ENCODE peak calls at places on chromosomes 4 and X, in ten cellular contexts. One of them, this sample, is unnamed.

GRCh38 chrX:150772150-150772970 is 79.2 kb downstream of the MTMR1 start:
- DNase-seq in AG04450: peak
- DNase-seq in IMR-90: peak
- DNase-seq in ascending aorta: peak
- DNase-seq in tibial artery: peak
- DNase-seq in aorta: peak
- DNase-seq in naive thymus-derived CD4-positive, alpha-beta T cell: peak
- DNase-seq in fibroblast of lung: peak
- DNase-seq in CD8-positive, alpha-beta memory T cell: peak
- DNase-seq in PC-9: peak
- DNase-seq in this sample: peak

GRCh38 chr4:171639540-171639939 is 173.7 kb upstream of the GALNTL6 start:
- DNase-seq in AG04450: no peak
- DNase-seq in IMR-90: no peak
- DNase-seq in ascending aorta: no peak
- DNase-seq in tibial artery: no peak
- DNase-seq in aorta: no peak
- DNase-seq in naive thymus-derived CD4-positive, alpha-beta T cell: no peak
- DNase-seq in fibroblast of lung: no peak
- DNase-seq in CD8-positive, alpha-beta memory T cell: no peak
- DNase-seq in PC-9: no peak
- DNase-seq in this sample: no peak

GRCh38 chr4:114093221-114093715 is 113.8 kb upstream of the ARSJ start:
- DNase-seq in AG04450: no peak
- DNase-seq in IMR-90: no peak
- DNase-seq in ascending aorta: no peak
- DNase-seq in tibial artery: no peak
- DNase-seq in aorta: no peak
- DNase-seq in naive thymus-derived CD4-positive, alpha-beta T cell: no peak
- DNase-seq in fibroblast of lung: no peak
- DNase-seq in CD8-positive, alpha-beta memory T cell: no peak
- DNase-seq in PC-9: no peak
- DNase-seq in this sample: no peak

GRCh38 chrX:133410555-133410954 is 4.7 kb downstream of the GPC4 start:
- DNase-seq in AG04450: no peak
- DNase-seq in IMR-90: no peak
- DNase-seq in ascending aorta: no peak
- DNase-seq in tibial artery: no peak
- DNase-seq in aorta: no peak
- DNase-seq in naive thymus-derived CD4-positive, alpha-beta T cell: no peak
- DNase-seq in fibroblast of lung: no peak
- DNase-seq in CD8-positive, alpha-beta memory T cell: no peak
- DNase-seq in PC-9: no peak
- DNase-seq in this sample: no peak

GRCh38 chrX:57595381-57595811 is 3.6 kb downstream of the ZXDB start:
- DNase-seq in AG04450: peak
- DNase-seq in IMR-90: peak
- DNase-seq in ascending aorta: no peak
- DNase-seq in tibial artery: no peak
- DNase-seq in aorta: no peak
- DNase-seq in naive thymus-derived CD4-positive, alpha-beta T cell: no peak
- DNase-seq in fibroblast of lung: peak
- DNase-seq in CD8-positive, alpha-beta memory T cell: peak
- DNase-seq in PC-9: peak
- DNase-seq in this sample: no peak

GRCh38 chr4:14269824-14270223 is 642.3 kb upstream of the BOD1L1 start:
- DNase-seq in AG04450: no peak
- DNase-seq in IMR-90: no peak
- DNase-seq in ascending aorta: no peak
- DNase-seq in tibial artery: peak
- DNase-seq in aorta: no peak
- DNase-seq in naive thymus-derived CD4-positive, alpha-beta T cell: no peak
- DNase-seq in fibroblast of lung: no peak
- DNase-seq in CD8-positive, alpha-beta memory T cell: no peak
- DNase-seq in PC-9: no peak
- DNase-seq in this sample: no peak

GRCh38 chrX:49273181-49273727 is 3.7 kb downstream of the PPP1R3F start:
- DNase-seq in AG04450: no peak
- DNase-seq in IMR-90: no peak
- DNase-seq in ascending aorta: no peak
- DNase-seq in tibial artery: peak
- DNase-seq in aorta: peak
- DNase-seq in naive thymus-derived CD4-positive, alpha-beta T cell: peak
- DNase-seq in fibroblast of lung: no peak
- DNase-seq in CD8-positive, alpha-beta memory T cell: peak
- DNase-seq in PC-9: no peak
- DNase-seq in this sample: peak

GRCh38 chrX:47507204-47507878 is 24.3 kb upstream of the ZNF41 start:
- DNase-seq in AG04450: no peak
- DNase-seq in IMR-90: no peak
- DNase-seq in ascending aorta: no peak
- DNase-seq in tibial artery: no peak
- DNase-seq in aorta: no peak
- DNase-seq in naive thymus-derived CD4-positive, alpha-beta T cell: no peak
- DNase-seq in fibroblast of lung: no peak
- DNase-seq in CD8-positive, alpha-beta memory T cell: no peak
- DNase-seq in PC-9: no peak
- DNase-seq in this sample: no peak

GRCh38 chr4:176001171-176002006 is 64.3 kb upstream of the WDR17 start:
- DNase-seq in AG04450: no peak
- DNase-seq in IMR-90: peak
- DNase-seq in ascending aorta: no peak
- DNase-seq in tibial artery: no peak
- DNase-seq in aorta: peak
- DNase-seq in naive thymus-derived CD4-positive, alpha-beta T cell: no peak
- DNase-seq in fibroblast of lung: peak
- DNase-seq in CD8-positive, alpha-beta memory T cell: no peak
- DNase-seq in PC-9: no peak
- DNase-seq in this sample: no peak

GRCh38 chr4:3059090-3059428 is 15.3 kb downstream of the HTT-AS start:
- DNase-seq in AG04450: no peak
- DNase-seq in IMR-90: no peak
- DNase-seq in ascending aorta: no peak
- DNase-seq in tibial artery: no peak
- DNase-seq in aorta: no peak
- DNase-seq in naive thymus-derived CD4-positive, alpha-beta T cell: no peak
- DNase-seq in fibroblast of lung: no peak
- DNase-seq in CD8-positive, alpha-beta memory T cell: no peak
- DNase-seq in PC-9: no peak
- DNase-seq in this sample: no peak

GRCh38 chrX:148574247-148574973 is 74.0 kb downstream of the AFF2 start:
- DNase-seq in AG04450: no peak
- DNase-seq in IMR-90: no peak
- DNase-seq in ascending aorta: no peak
- DNase-seq in tibial artery: no peak
- DNase-seq in aorta: no peak
- DNase-seq in naive thymus-derived CD4-positive, alpha-beta T cell: no peak
- DNase-seq in fibroblast of lung: peak
- DNase-seq in CD8-positive, alpha-beta memory T cell: no peak
- DNase-seq in PC-9: no peak
- DNase-seq in this sample: no peak

GRCh38 chr4:1241466-1241935 is 7.4 kb downstream of the CTBP1 start:
- DNase-seq in AG04450: no peak
- DNase-seq in IMR-90: no peak
- DNase-seq in ascending aorta: peak
- DNase-seq in tibial artery: peak
- DNase-seq in aorta: peak
- DNase-seq in naive thymus-derived CD4-positive, alpha-beta T cell: no peak
- DNase-seq in fibroblast of lung: no peak
- DNase-seq in CD8-positive, alpha-beta memory T cell: no peak
- DNase-seq in PC-9: no peak
- DNase-seq in this sample: no peak

GRCh38 chrX:48558270-48558669 is 16.0 kb upstream of the RBM3 start:
- DNase-seq in AG04450: peak
- DNase-seq in IMR-90: peak
- DNase-seq in ascending aorta: no peak
- DNase-seq in tibial artery: no peak
- DNase-seq in aorta: no peak
- DNase-seq in naive thymus-derived CD4-positive, alpha-beta T cell: no peak
- DNase-seq in fibroblast of lung: peak
- DNase-seq in CD8-positive, alpha-beta memory T cell: no peak
- DNase-seq in PC-9: no peak
- DNase-seq in this sample: no peak

GRCh38 chr4:95693594-95693993 is 144.8 kb upstream of the UNC5C start:
- DNase-seq in AG04450: no peak
- DNase-seq in IMR-90: peak
- DNase-seq in ascending aorta: no peak
- DNase-seq in tibial artery: no peak
- DNase-seq in aorta: no peak
- DNase-seq in naive thymus-derived CD4-positive, alpha-beta T cell: no peak
- DNase-seq in fibroblast of lung: peak
- DNase-seq in CD8-positive, alpha-beta memory T cell: no peak
- DNase-seq in PC-9: no peak
- DNase-seq in this sample: peak

GRCh38 chr4:118954246-118954645 is 65.6 kb downstream of the SYNPO2 start:
- DNase-seq in AG04450: no peak
- DNase-seq in IMR-90: peak
- DNase-seq in ascending aorta: no peak
- DNase-seq in tibial artery: no peak
- DNase-seq in aorta: no peak
- DNase-seq in naive thymus-derived CD4-positive, alpha-beta T cell: no peak
- DNase-seq in fibroblast of lung: peak
- DNase-seq in CD8-positive, alpha-beta memory T cell: no peak
- DNase-seq in PC-9: no peak
- DNase-seq in this sample: no peak

GRCh38 chrX:44451056-44451455 is 91.6 kb downstream of the FUNDC1 start:
- DNase-seq in AG04450: no peak
- DNase-seq in IMR-90: no peak
- DNase-seq in ascending aorta: no peak
- DNase-seq in tibial artery: no peak
- DNase-seq in aorta: no peak
- DNase-seq in naive thymus-derived CD4-positive, alpha-beta T cell: no peak
- DNase-seq in fibroblast of lung: no peak
- DNase-seq in CD8-positive, alpha-beta memory T cell: no peak
- DNase-seq in PC-9: no peak
- DNase-seq in this sample: no peak

GRCh38 chr4:4781936-4782754 is 77.3 kb upstream of the MSX1 start:
- DNase-seq in AG04450: peak
- DNase-seq in IMR-90: peak
- DNase-seq in ascending aorta: no peak
- DNase-seq in tibial artery: no peak
- DNase-seq in aorta: peak
- DNase-seq in naive thymus-derived CD4-positive, alpha-beta T cell: no peak
- DNase-seq in fibroblast of lung: peak
- DNase-seq in CD8-positive, alpha-beta memory T cell: no peak
- DNase-seq in PC-9: no peak
- DNase-seq in this sample: no peak

GRCh38 chrX:134836497-134836968 is 154.3 kb upstream of the SMIM10 start:
- DNase-seq in AG04450: no peak
- DNase-seq in IMR-90: peak
- DNase-seq in ascending aorta: no peak
- DNase-seq in tibial artery: no peak
- DNase-seq in aorta: no peak
- DNase-seq in naive thymus-derived CD4-positive, alpha-beta T cell: no peak
- DNase-seq in fibroblast of lung: peak
- DNase-seq in CD8-positive, alpha-beta memory T cell: no peak
- DNase-seq in PC-9: peak
- DNase-seq in this sample: no peak
- H3K27ac ChIP-seq in AG04450: no peak
- H3K27ac ChIP-seq in IMR-90: no peak
- H3K27ac ChIP-seq in ascending aorta: no peak
- H3K27ac ChIP-seq in tibial artery: no peak
- H3K27ac ChIP-seq in aorta: no peak
- H3K27ac ChIP-seq in naive thymus-derived CD4-positive, alpha-beta T cell: no peak
- H3K27ac ChIP-seq in fibroblast of lung: no peak
- H3K27ac ChIP-seq in CD8-positive, alpha-beta memory T cell: peak
- H3K27ac ChIP-seq in PC-9: peak
- H3K27ac ChIP-seq in this sample: no peak

DNA sequence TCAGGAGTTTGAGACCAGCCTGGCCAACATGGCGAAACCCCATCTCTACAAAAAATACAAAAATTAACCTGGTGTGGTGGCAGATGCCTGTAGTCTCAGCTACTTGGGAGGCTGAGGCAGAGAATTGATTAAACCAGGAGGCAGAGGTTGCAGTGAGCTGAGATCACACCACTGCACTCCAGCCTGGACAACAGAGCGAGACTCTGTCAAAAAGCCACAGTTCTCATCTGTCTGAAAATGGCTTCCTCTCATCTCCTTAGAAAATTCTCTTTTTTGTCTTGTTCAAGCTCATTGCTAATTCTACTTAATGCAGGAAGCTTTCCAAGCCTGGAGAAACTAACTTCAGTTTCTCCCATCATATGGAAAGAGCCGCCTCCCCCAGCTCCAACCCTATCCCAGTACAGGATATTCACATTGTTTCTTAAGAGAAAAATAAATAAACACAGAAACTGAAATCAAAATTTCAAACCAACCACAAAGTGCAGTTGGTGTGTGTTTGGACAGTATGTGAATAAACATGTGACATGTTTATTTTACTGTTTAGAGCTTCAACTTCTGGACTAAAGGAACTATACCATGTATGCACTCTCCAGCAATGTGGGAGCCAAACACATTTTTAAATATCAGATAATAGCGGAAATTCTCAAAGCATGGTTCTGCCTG is 55.0 kb upstream of the GAB1 start:
- DNase-seq in AG04450: no peak
- DNase-seq in IMR-90: peak
- DNase-seq in ascending aorta: no peak
- DNase-seq in tibial artery: no peak
- DNase-seq in aorta: no peak
- DNase-seq in naive thymus-derived CD4-positive, alpha-beta T cell: no peak
- DNase-seq in fibroblast of lung: no peak
- DNase-seq in CD8-positive, alpha-beta memory T cell: no peak
- DNase-seq in PC-9: no peak
- DNase-seq in this sample: no peak
- H3K27ac ChIP-seq in AG04450: no peak
- H3K27ac ChIP-seq in IMR-90: no peak
- H3K27ac ChIP-seq in ascending aorta: no peak
- H3K27ac ChIP-seq in tibial artery: no peak
- H3K27ac ChIP-seq in aorta: no peak
- H3K27ac ChIP-seq in naive thymus-derived CD4-positive, alpha-beta T cell: no peak
- H3K27ac ChIP-seq in fibroblast of lung: no peak
- H3K27ac ChIP-seq in CD8-positive, alpha-beta memory T cell: no peak
- H3K27ac ChIP-seq in PC-9: no peak
- H3K27ac ChIP-seq in this sample: no peak

GRCh38 chr4:141020801-141021261 is 112.4 kb downstream of the RNF150 start:
- DNase-seq in AG04450: no peak
- DNase-seq in IMR-90: peak
- DNase-seq in ascending aorta: no peak
- DNase-seq in tibial artery: no peak
- DNase-seq in aorta: no peak
- DNase-seq in naive thymus-derived CD4-positive, alpha-beta T cell: no peak
- DNase-seq in fibroblast of lung: peak
- DNase-seq in CD8-positive, alpha-beta memory T cell: no peak
- DNase-seq in PC-9: no peak
- DNase-seq in this sample: no peak
- H3K27ac ChIP-seq in AG04450: no peak
- H3K27ac ChIP-seq in IMR-90: no peak
- H3K27ac ChIP-seq in ascending aorta: peak
- H3K27ac ChIP-seq in tibial artery: peak
- H3K27ac ChIP-seq in aorta: peak
- H3K27ac ChIP-seq in naive thymus-derived CD4-positive, alpha-beta T cell: no peak
- H3K27ac ChIP-seq in fibroblast of lung: no peak
- H3K27ac ChIP-seq in CD8-positive, alpha-beta memory T cell: no peak
- H3K27ac ChIP-seq in PC-9: no peak
- H3K27ac ChIP-seq in this sample: no peak

DNA sequence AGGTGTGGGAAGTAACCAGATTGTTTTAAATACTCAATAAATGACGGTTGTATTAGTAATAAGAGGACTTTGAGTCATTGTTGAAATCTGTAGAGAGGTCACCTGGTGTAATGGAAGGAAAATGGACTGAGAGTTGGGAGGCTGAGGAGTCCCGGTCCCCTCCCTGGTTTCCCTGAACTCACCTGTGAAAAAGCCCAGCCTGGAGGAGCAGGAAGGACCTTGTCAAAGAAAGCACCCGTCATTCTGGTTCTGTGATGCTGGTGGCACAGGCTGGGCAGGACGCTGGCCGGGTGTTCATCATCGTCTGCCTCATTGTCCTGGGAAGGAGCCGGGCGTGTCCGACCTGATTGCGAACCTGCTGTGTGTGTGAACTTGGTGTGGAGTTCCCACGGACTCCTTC is 70.8 kb downstream of the SORCS2 start:
- DNase-seq in AG04450: no peak
- DNase-seq in IMR-90: no peak
- DNase-seq in ascending aorta: no peak
- DNase-seq in tibial artery: no peak
- DNase-seq in aorta: no peak
- DNase-seq in naive thymus-derived CD4-positive, alpha-beta T cell: no peak
- DNase-seq in fibroblast of lung: no peak
- DNase-seq in CD8-positive, alpha-beta memory T cell: no peak
- DNase-seq in PC-9: peak
- DNase-seq in this sample: no peak
- H3K27ac ChIP-seq in AG04450: no peak
- H3K27ac ChIP-seq in IMR-90: no peak
- H3K27ac ChIP-seq in ascending aorta: no peak
- H3K27ac ChIP-seq in tibial artery: no peak
- H3K27ac ChIP-seq in aorta: no peak
- H3K27ac ChIP-seq in naive thymus-derived CD4-positive, alpha-beta T cell: no peak
- H3K27ac ChIP-seq in fibroblast of lung: no peak
- H3K27ac ChIP-seq in CD8-positive, alpha-beta memory T cell: no peak
- H3K27ac ChIP-seq in PC-9: peak
- H3K27ac ChIP-seq in this sample: no peak